ENCODE peak calls at places on chromosomes 6 and 20, in five cellular contexts. One of them, this sample, is unnamed.
A peak's percentile ranks its signal among the peaks of the same experiment; 100 is the strongest.

GRCh38 chr20:7490288-7490687 is 450.0 kb downstream of the HAO1 start:
- DNase-seq in HCT116: no peak
- DNase-seq in H1: no peak
- DNase-seq in A549: no peak
- DNase-seq in endothelial cell of umbilical vein: peak; percentile 68
- DNase-seq in this sample: no peak

GRCh38 chr20:45779011-45779915 is 12.4 kb downstream of the WFDC3 start:
- DNase-seq in HCT116: peak; percentile 98
- DNase-seq in H1: no peak
- DNase-seq in A549: peak; percentile 94
- DNase-seq in endothelial cell of umbilical vein: peak; percentile 94
- DNase-seq in this sample: no peak

GRCh38 chr20:50513169-50514034 is 3.2 kb downstream of the PTPN1 start:
- DNase-seq in HCT116: no peak
- DNase-seq in H1: no peak
- DNase-seq in A549: no peak
- DNase-seq in endothelial cell of umbilical vein: peak; percentile 84
- DNase-seq in this sample: no peak

GRCh38 chr6:143802833-143803565 is 40.1 kb upstream of the LTV1 start:
- DNase-seq in HCT116: no peak
- DNase-seq in H1: no peak
- DNase-seq in A549: no peak
- DNase-seq in endothelial cell of umbilical vein: peak; percentile 74
- DNase-seq in this sample: no peak

GRCh38 chr6:46626228-46626909 is 26.2 kb downstream of the CYP39A1 start:
- DNase-seq in HCT116: peak; percentile 22
- DNase-seq in H1: no peak
- DNase-seq in A549: peak; percentile 16
- DNase-seq in endothelial cell of umbilical vein: peak; percentile 27
- DNase-seq in this sample: peak; percentile 27

GRCh38 chr6:68497927-68498326 is 137.2 kb upstream of the ADGRB3 start:
- DNase-seq in HCT116: no peak
- DNase-seq in H1: no peak
- DNase-seq in A549: no peak
- DNase-seq in endothelial cell of umbilical vein: no peak
- DNase-seq in this sample: no peak

GRCh38 chr6:53070808-53071207 is 5.6 kb downstream of the FBXO9 start:
- DNase-seq in HCT116: no peak
- DNase-seq in H1: no peak
- DNase-seq in A549: no peak
- DNase-seq in endothelial cell of umbilical vein: no peak
- DNase-seq in this sample: no peak

GRCh38 chr6:45105170-45105820 is 222.8 kb upstream of the RUNX2 start:
- DNase-seq in HCT116: no peak
- DNase-seq in H1: no peak
- DNase-seq in A549: no peak
- DNase-seq in endothelial cell of umbilical vein: no peak
- DNase-seq in this sample: no peak

GRCh38 chr20:47358052-47358671 is 1.7 kb upstream of the ZMYND8 start:
- DNase-seq in HCT116: no peak
- DNase-seq in H1: no peak
- DNase-seq in A549: no peak
- DNase-seq in endothelial cell of umbilical vein: no peak
- DNase-seq in this sample: no peak

GRCh38 chr20:63957004-63957689 is 931 bp upstream of the UCKL1 start:
- DNase-seq in HCT116: peak; percentile 73
- DNase-seq in H1: peak; percentile 73
- DNase-seq in A549: peak; percentile 82
- DNase-seq in endothelial cell of umbilical vein: peak; percentile 69
- DNase-seq in this sample: peak; percentile 92

GRCh38 chr6:165889636-165890403 is 226.8 kb upstream of the PDE10A start:
- DNase-seq in HCT116: peak; percentile 13
- DNase-seq in H1: no peak
- DNase-seq in A549: peak; percentile 43
- DNase-seq in endothelial cell of umbilical vein: no peak
- DNase-seq in this sample: peak; percentile 45

GRCh38 chr6:46900266-46900665 is 21.5 kb downstream of the ADGRF5 start:
- DNase-seq in HCT116: no peak
- DNase-seq in H1: no peak
- DNase-seq in A549: no peak
- DNase-seq in endothelial cell of umbilical vein: no peak
- DNase-seq in this sample: no peak

GRCh38 chr6:45710304-45710821 is 305.3 kb downstream of the CLIC5 start:
- DNase-seq in HCT116: no peak
- DNase-seq in H1: no peak
- DNase-seq in A549: peak; percentile 2
- DNase-seq in endothelial cell of umbilical vein: no peak
- DNase-seq in this sample: peak; percentile 83

GRCh38 chr6:109978174-109979032 is at the start of gene GPR6:
- DNase-seq in HCT116: no peak
- DNase-seq in H1: no peak
- DNase-seq in A549: peak; percentile 11
- DNase-seq in endothelial cell of umbilical vein: peak; percentile 50
- DNase-seq in this sample: peak; percentile 53

GRCh38 chr20:1392693-1393506 is at the start of gene FKBP1A:
- DNase-seq in HCT116: peak; percentile 78
- DNase-seq in H1: no peak
- DNase-seq in A549: peak; percentile 91
- DNase-seq in endothelial cell of umbilical vein: peak; percentile 90
- DNase-seq in this sample: peak; percentile 95
- TF ChIP-seq POLR2A in HCT116: peak; percentile 74
- TF ChIP-seq POLR2A in H1: peak; percentile 36
- TF ChIP-seq POLR2A in A549: peak; percentile 91
- TF ChIP-seq POLR2A in endothelial cell of umbilical vein: peak; percentile 92
- TF ChIP-seq POLR2A in this sample: peak; percentile 91

DNA sequence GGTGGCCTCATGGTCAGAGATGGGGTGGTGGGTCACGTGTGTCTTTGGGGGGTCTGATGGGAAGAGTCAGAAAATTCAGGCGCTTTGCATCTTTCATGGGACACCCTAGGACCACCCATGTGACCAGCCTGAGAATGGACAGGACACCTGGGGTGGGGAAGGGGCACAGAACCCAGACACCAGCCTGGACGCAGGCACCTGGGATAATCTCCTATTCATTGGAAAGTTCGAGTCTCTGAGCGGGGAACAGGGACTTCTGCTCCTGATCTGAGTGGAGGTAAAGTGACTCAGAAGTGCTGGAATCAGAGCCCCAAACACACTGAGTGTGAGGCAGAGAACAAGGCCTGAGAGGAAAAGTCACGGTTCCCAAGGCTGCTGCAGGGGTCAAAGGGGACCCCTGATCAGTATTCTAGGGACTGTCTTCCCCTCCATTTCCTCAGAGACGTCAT is 1.4 kb downstream of the HLA-B start:
- DNase-seq in HCT116: no peak
- DNase-seq in H1: no peak
- DNase-seq in A549: no peak
- DNase-seq in endothelial cell of umbilical vein: no peak
- DNase-seq in this sample: no peak
- TF ChIP-seq MAX in HCT116: no peak
- TF ChIP-seq MAX in H1: no peak
- TF ChIP-seq MAX in A549: no peak
- TF ChIP-seq MAX in endothelial cell of umbilical vein: no peak
- TF ChIP-seq MAX in this sample: no peak

GRCh38 chr6:17987576-17988421 is at the start of gene KIF13A:
- DNase-seq in HCT116: no peak
- DNase-seq in H1: no peak
- DNase-seq in A549: peak; percentile 49
- DNase-seq in endothelial cell of umbilical vein: peak; percentile 83
- DNase-seq in this sample: peak; percentile 55
- TF ChIP-seq POLR2A in HCT116: peak; percentile 31
- TF ChIP-seq POLR2A in H1: peak; percentile 52
- TF ChIP-seq POLR2A in A549: no peak
- TF ChIP-seq POLR2A in endothelial cell of umbilical vein: peak; percentile 53
- TF ChIP-seq POLR2A in this sample: no peak

GRCh38 chr6:134593442-134593841 is 275.5 kb upstream of the SGK1 start:
- DNase-seq in HCT116: no peak
- DNase-seq in H1: no peak
- DNase-seq in A549: no peak
- DNase-seq in endothelial cell of umbilical vein: no peak
- DNase-seq in this sample: no peak

GRCh38 chr6:134588267-134588666 is 270.4 kb upstream of the SGK1 start:
- DNase-seq in HCT116: no peak
- DNase-seq in H1: no peak
- DNase-seq in A549: peak; percentile 2
- DNase-seq in endothelial cell of umbilical vein: no peak
- DNase-seq in this sample: no peak

GRCh38 chr6:134593024-134593423 is 275.1 kb upstream of the SGK1 start:
- DNase-seq in HCT116: no peak
- DNase-seq in H1: no peak
- DNase-seq in A549: no peak
- DNase-seq in endothelial cell of umbilical vein: no peak
- DNase-seq in this sample: no peak

GRCh38 chr6:134590449-134590848 is 272.5 kb upstream of the SGK1 start:
- DNase-seq in HCT116: no peak
- DNase-seq in H1: no peak
- DNase-seq in A549: peak; percentile 29
- DNase-seq in endothelial cell of umbilical vein: no peak
- DNase-seq in this sample: no peak

DNA sequence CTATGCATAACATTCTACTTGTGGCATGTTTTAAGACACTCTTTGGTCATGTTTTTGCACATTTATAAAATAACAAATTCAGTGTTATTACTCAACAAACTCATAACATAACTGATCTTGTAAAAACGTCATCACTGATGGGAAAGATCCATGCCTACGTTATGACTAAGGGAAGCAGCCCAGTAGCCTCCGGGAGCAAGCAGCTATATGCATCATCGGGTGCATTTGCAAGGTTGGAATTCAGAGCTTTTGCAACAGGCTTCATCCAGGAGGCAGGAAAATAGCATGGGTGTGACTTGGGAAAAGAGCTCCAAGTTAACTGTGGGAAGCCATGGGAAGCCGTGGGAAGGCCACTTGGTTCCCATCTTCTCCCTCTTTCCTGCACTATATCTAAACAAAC is 271.6 kb upstream of the SGK1 start:
- DNase-seq in HCT116: no peak
- DNase-seq in H1: peak; percentile 15
- DNase-seq in A549: peak; percentile 98
- DNase-seq in endothelial cell of umbilical vein: no peak
- DNase-seq in this sample: no peak
- TF ChIP-seq MAX in HCT116: no peak
- TF ChIP-seq MAX in H1: no peak
- TF ChIP-seq MAX in A549: peak; percentile 81
- TF ChIP-seq MAX in endothelial cell of umbilical vein: no peak
- TF ChIP-seq MAX in this sample: no peak

This sample was measured in NB4.